ENCODE peak calls at places on chromosome 13, in nine cellular contexts. C is retinal pigment epithelial cell, E is kidney, W is right atrium auricular region, Z is fibroblast of mammary gland, G is astrocyte of the cerebellum, V is brain microvascular endothelial cell, J is mucosa of descending colon, U is foreskin fibroblast. S is an unnamed sample.

GRCh38 chr13:84917252-84917878 is 881.9 kb downstream of the SLITRK6 start:
- DNase-seq in J (no peak), W (no peak), Z (peak), E (no peak), U (peak), C (no peak), V (no peak), G (peak), S (no peak)

GRCh38 chr13:47549219-47549752 is 451.8 kb downstream of the SUCLA2 start:
- DNase-seq in G (no peak), Z (peak), V (no peak), W (no peak), C (no peak), U (peak), J (no peak), E (no peak), S (no peak)

GRCh38 chr13:33918199-33918932 is 100.4 kb downstream of the RFC3 start:
- DNase-seq in G (peak), E (no peak), V (peak), J (no peak), Z (peak), W (no peak), C (peak), U (peak), S (peak)

GRCh38 chr13:95833713-95834112 is 156.8 kb downstream of the DNAJC3 start:
- DNase-seq in V (no peak), J (no peak), U (peak), E (no peak), G (no peak), Z (peak), C (no peak), W (no peak), S (no peak)

GRCh38 chr13:111505175-111505777 is 184.8 kb downstream of the TEX29 start:
- DNase-seq in G (no peak), Z (no peak), U (no peak), V (no peak), J (no peak), C (no peak), E (peak), W (no peak), S (no peak)

GRCh38 chr13:110240352-110240751 is 66.6 kb downstream of the COL4A1 start:
- DNase-seq in C (no peak), G (no peak), U (no peak), V (no peak), W (no peak), E (no peak), J (no peak), Z (no peak), S (no peak)

GRCh38 chr13:95128045-95128643 is 173.1 kb downstream of the ABCC4 start:
- DNase-seq in C (no peak), E (no peak), J (no peak), U (no peak), V (no peak), W (no peak), G (peak), Z (no peak), S (no peak)

GRCh38 chr13:50485979-50486935 is 357.2 kb downstream of the DLEU7 start:
- DNase-seq in Z (peak), E (no peak), U (peak), J (no peak), V (peak), W (no peak), C (no peak), G (no peak), S (no peak)

GRCh38 chr13:99894105-99894504 is 77.5 kb downstream of the ZIC5 start:
- DNase-seq in V (no peak), C (no peak), J (no peak), E (no peak), U (no peak), G (no peak), W (peak), Z (no peak), S (no peak)

GRCh38 chr13:26914624-26915023 is 154.0 kb upstream of the GPR12 start:
- DNase-seq in W (no peak), U (peak), J (no peak), V (no peak), G (no peak), E (no peak), Z (no peak), C (no peak), S (peak)

GRCh38 chr13:49098198-49098597 is 121.9 kb upstream of the MLNR start:
- DNase-seq in E (no peak), C (peak), W (no peak), G (peak), U (peak), J (no peak), Z (peak), V (peak), S (peak)

GRCh38 chr13:50592412-50593145 is 250.9 kb downstream of the DLEU7 start:
- DNase-seq in G (peak), U (peak), V (no peak), E (no peak), Z (peak), C (peak), J (no peak), W (no peak), S (no peak)

GRCh38 chr13:48653074-48654054 is at the start of gene CYSLTR2:
- DNase-seq in J (no peak), Z (peak), V (peak), E (no peak), W (no peak), U (peak), C (peak), G (peak), S (no peak)

GRCh38 chr13:77779461-77780272 is 82.2 kb downstream of the SLAIN1 start:
- DNase-seq in J (peak), V (peak), Z (peak), U (peak), G (peak), W (no peak), E (no peak), C (peak), S (no peak)

GRCh38 chr13:59269476-59269875 is 894.3 kb downstream of the DIAPH3 start:
- DNase-seq in J (no peak), G (peak), W (no peak), C (peak), Z (no peak), V (peak), E (no peak), U (peak), S (no peak)

GRCh38 chr13:24670174-24670573 is 10.0 kb upstream of the ATP12A start:
- DNase-seq in G (no peak), V (no peak), Z (no peak), J (peak), C (no peak), U (no peak), E (no peak), W (no peak), S (no peak)

GRCh38 chr13:48078251-48078656 is 16.6 kb downstream of the MED4 start:
- DNase-seq in J (peak), Z (no peak), V (no peak), C (no peak), G (no peak), U (no peak), W (no peak), E (no peak), S (no peak)

GRCh38 chr13:98802999-98803666 is 50.7 kb upstream of the SLC15A1 start:
- DNase-seq in G (no peak), Z (no peak), W (no peak), V (no peak), U (peak), C (no peak), J (no peak), E (no peak), S (no peak)

GRCh38 chr13:23372264-23372905 is 61.1 kb downstream of the SACS start:
- DNase-seq in E (no peak), U (peak), V (peak), J (no peak), W (no peak), Z (peak), C (no peak), G (no peak), S (no peak)

GRCh38 chr13:88937381-88937780 is 1266.2 kb downstream of the SLITRK5 start:
- DNase-seq in V (no peak), E (no peak), G (no peak), Z (no peak), J (no peak), W (no peak), C (no peak), U (no peak), S (no peak)

GRCh38 chr13:95209109-95209508 is 92.1 kb downstream of the ABCC4 start:
- DNase-seq in E (no peak), U (no peak), C (no peak), J (no peak), Z (no peak), V (no peak), W (no peak), G (no peak), S (no peak)

GRCh38 chr13:37868691-37869505 is 674 bp downstream of the TRPC4 start:
- DNase-seq in V (peak), G (no peak), Z (peak), U (peak), W (no peak), J (no peak), C (peak), E (peak), S (peak)
- H3K4me3 ChIP-seq in V (peak), G (peak), Z (peak), U (peak), W (peak), J (no peak), C (peak), E (peak), S (peak)

DNA sequence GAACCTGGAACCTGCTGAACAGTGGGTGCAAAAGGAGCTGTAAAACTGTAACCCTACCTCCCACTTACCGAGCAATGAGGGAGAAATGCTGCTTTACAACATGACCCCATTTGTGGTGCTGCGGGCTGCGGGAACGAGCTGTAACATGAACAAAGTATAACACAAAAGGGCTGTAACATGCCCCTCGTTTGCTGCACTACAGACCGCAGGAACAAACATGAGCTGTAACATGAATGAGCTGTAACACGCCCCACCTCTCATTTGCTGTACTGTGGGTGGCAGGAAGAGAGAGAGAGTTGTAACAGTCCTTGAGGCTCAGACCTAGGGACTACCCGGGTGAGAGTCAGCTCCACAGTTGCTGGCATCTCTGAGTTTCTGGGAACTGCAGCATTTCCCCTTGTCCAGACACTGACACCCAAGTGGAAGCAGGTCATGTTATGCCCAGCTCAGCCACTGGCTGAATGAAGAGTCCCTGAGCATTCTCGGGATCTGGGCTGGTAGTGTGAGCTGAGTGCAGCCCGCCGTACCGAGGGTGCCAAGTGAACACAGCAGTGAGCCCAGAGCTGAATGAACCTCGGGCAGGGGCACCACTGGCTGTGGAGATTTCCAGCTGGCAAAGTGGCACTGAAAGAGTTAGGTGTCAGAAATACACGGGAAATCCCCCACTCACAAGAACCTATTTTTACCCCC is 1385.3 kb upstream of the SPRY2 start:
- DNase-seq in Z (no peak), U (no peak), G (no peak), V (no peak), W (no peak), J (no peak), E (peak), C (no peak), S (no peak)
- H3K4me3 ChIP-seq in Z (no peak), U (no peak), G (no peak), V (no peak), W (no peak), J (no peak), E (no peak), C (no peak), S (no peak)

GRCh38 chr13:43307221-43307920 is 284.0 kb downstream of the DNAJC15 start:
- DNase-seq in C (no peak), J (no peak), Z (peak), W (no peak), E (no peak), V (no peak), U (peak), G (no peak), S (no peak)

GRCh38 chr13:43309301-43309700 is 285.9 kb downstream of the DNAJC15 start:
- DNase-seq in G (no peak), C (no peak), V (no peak), J (no peak), E (no peak), W (no peak), Z (peak), U (peak), S (peak)

GRCh38 chr13:43305416-43305815 is 282.0 kb downstream of the DNAJC15 start:
- DNase-seq in U (no peak), J (no peak), Z (peak), E (no peak), G (no peak), C (no peak), W (no peak), V (no peak), S (no peak)

GRCh38 chr13:43306364-43306763 is 283.0 kb downstream of the DNAJC15 start:
- DNase-seq in J (no peak), W (no peak), E (no peak), G (no peak), C (no peak), Z (no peak), V (no peak), U (no peak), S (no peak)

GRCh38 chr13:43307921-43308433 is 284.6 kb downstream of the DNAJC15 start:
- DNase-seq in G (peak), U (peak), J (peak), W (peak), E (peak), Z (peak), V (peak), C (peak), S (peak)
- H3K4me3 ChIP-seq in G (no peak), U (no peak), J (no peak), W (no peak), E (no peak), Z (no peak), V (no peak), C (no peak), S (no peak)

GRCh38 chr13:39935155-39935554 is 279.7 kb downstream of the COG6 start:
- DNase-seq in J (no peak), C (no peak), Z (no peak), G (no peak), E (no peak), W (no peak), U (no peak), V (no peak), S (no peak)

GRCh38 chr13:39929583-39929982 is 274.1 kb downstream of the COG6 start:
- DNase-seq in E (no peak), G (no peak), Z (no peak), W (no peak), J (no peak), U (no peak), C (no peak), V (no peak), S (no peak)

GRCh38 chr13:39930060-39930459 is 274.6 kb downstream of the COG6 start:
- DNase-seq in U (no peak), G (no peak), C (no peak), Z (no peak), W (no peak), J (no peak), V (no peak), E (no peak), S (no peak)

GRCh38 chr13:39930544-39931444 is 275.3 kb downstream of the COG6 start:
- DNase-seq in G (no peak), U (no peak), C (no peak), Z (no peak), J (no peak), W (no peak), E (no peak), V (no peak), S (no peak)

DNA sequence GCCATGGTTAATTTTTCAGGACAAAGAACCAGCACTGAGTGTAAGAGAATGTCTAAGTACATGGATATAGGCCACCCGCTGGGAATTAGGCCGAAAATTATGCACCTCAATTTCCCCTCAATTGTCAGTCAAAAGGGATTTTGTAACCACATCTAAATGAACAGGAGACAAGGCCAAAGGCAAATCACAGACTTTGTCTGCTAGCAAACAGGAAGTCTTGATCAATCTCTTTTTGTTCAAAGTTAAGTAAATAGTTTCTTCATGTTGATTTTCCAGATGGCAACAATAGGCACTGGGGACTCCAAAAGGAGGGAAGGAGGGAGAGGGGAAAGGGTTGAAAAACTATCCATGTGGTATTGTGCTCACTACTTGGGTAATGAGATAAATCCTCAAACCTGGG is 276.0 kb downstream of the COG6 start:
- DNase-seq in G (no peak), V (no peak), E (no peak), Z (no peak), U (no peak), W (no peak), C (no peak), J (no peak), S (no peak)
- H3K4me3 ChIP-seq in G (no peak), V (no peak), E (no peak), Z (no peak), U (no peak), W (no peak), C (no peak), J (no peak), S (no peak)

DNA sequence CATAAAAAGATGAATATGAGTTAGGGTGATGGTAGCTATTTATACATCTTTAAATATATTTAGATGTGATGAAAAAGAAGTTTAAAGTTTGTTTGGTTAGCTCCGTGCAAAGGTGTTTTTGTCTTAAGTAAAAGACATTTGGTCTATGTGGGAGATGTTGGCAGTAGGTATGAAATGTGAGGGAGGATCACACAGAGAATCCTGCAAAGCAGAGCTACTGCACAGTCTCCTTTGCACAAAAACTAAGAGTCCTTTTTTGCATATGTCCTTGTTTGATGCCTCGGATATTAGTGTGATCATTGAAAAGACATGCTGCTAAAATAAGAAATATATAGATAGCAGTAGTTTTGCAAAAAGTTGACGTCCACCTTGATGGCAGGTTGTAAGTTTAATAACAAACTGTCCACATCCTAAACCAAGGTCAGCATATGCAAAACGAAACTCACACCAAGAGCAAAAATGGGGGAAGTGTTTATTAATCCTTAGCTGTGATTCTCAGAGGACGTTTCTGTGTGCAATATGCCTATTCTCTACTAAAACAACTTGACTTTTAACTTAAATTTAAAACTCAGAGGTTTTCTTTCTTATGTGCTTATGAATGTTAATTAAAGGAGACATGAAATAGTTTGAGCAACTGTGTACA is 870.1 kb downstream of the PCDH9 start:
- DNase-seq in U (no peak), J (no peak), C (no peak), E (no peak), V (no peak), Z (no peak), W (no peak), G (no peak), S (no peak)
- H3K4me3 ChIP-seq in U (no peak), J (no peak), C (no peak), E (no peak), V (no peak), Z (no peak), W (no peak), G (no peak), S (no peak)

DNA sequence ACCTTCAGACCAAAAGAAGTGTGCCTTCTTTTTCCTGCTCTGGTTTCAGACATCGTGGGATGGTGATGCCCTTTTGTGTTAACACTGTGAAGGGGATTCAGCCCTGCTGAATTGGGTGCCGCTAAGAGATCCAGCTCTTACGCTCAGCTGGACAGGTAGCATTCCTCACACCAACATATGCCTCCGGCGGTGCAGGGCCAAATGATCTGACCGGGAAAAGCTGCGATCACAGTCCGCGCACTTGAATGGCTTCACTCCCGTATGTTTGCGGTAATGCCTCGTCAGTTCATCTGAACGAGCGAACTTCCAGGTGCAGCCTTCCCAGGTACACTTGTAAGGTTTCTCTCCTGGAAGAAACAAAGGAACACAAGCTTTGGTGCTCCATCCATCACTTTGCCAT is 438.9 kb downstream of the KLF12 start:
- DNase-seq in V (no peak), C (no peak), J (no peak), U (no peak), E (no peak), Z (no peak), G (no peak), W (no peak), S (no peak)
- H3K4me3 ChIP-seq in V (no peak), C (no peak), J (no peak), U (no peak), E (no peak), Z (no peak), G (no peak), W (no peak), S (no peak)

DNA sequence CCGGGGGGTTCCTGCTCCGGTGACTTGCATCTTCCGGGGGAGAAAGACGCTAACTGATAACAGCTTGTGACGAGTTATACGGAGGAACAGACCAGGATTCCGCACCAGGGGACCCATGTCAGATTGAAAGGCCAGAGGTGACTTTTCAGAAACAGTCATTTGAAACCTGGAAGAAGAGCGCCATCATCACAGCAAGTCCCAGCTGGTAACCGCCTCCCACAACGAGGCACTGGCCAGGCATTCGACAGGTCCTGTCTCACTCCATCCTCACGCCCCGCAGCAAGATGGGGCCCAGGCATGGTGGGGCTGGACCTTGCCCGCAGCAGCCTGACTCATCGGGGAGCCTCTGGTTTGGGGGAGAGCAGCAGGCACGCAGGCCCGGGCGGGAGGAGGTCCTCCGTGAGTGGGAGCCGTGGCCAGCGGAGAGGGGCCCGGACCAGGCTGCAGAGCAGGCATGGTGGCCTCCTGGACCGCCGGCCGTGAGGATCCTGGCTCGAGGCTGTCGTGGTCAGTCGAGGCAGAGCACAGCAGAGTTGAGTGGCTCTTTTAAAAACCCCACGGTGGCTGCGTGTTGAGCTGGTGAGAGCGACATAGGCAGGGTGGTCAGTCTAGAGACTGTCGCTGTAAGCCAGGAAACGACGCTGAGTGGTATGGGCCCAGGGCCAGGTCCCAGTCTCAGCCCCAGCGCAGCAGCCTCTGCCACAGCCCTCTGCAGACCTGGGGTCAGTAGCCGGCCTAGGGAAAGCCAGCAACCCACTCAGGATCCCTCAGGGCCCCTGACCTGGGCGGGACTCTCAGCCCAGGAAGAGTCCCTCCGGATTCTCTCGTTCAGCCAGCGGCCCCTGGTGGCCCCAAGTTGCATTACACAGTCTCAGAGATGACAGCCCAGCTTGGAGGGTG is 94.9 kb upstream of the MCF2L start:
- DNase-seq in G (peak), U (peak), C (no peak), V (peak), W (peak), Z (peak), E (peak), J (peak), S (peak)
- H3K4me3 ChIP-seq in G (no peak), U (no peak), C (no peak), V (peak), W (no peak), Z (no peak), E (no peak), J (no peak), S (no peak)

GRCh38 chr13:61276401-61276800 is 139.2 kb downstream of the PCDH20 start:
- DNase-seq in Z (no peak), C (no peak), V (no peak), W (no peak), J (no peak), G (no peak), U (no peak), E (no peak), S (no peak)
- H3K4me3 ChIP-seq in Z (no peak), C (no peak), V (no peak), W (no peak), J (no peak), G (no peak), U (no peak), E (no peak), S (no peak)

S was measured in MG63.